ENCODE peak calls at places on chromosomes 2 and 18, in four cellular contexts. Q is K562, J is HepG2, D is GM12878. Y is an unnamed sample.

GRCh38 chr2:233053928-233054774 is 6.0 kb upstream of the INPP5D start:
- DNase-seq in Q (peak; percentile 84), J (peak; percentile 43), D (no peak), Y (peak; percentile 85)

GRCh38 chr2:217903859-217904613 is 98.8 kb downstream of the TNS1 start:
- DNase-seq in D (no peak), Q (no peak), J (peak; percentile 71), Y (no peak)

GRCh38 chr2:186103276-186103675 is 364.7 kb downstream of the FSIP2 start:
- DNase-seq in Q (no peak), D (no peak), J (no peak), Y (no peak)

GRCh38 chr18:25230658-25231326 is 121.2 kb downstream of the ZNF521 start:
- DNase-seq in J (no peak), D (no peak), Q (no peak), Y (no peak)

GRCh38 chr2:29455202-29455885 is 340.1 kb downstream of the CLIP4 start:
- DNase-seq in D (no peak), J (no peak), Q (no peak), Y (no peak)

GRCh38 chr2:74002515-74003391 is 18.0 kb downstream of the TET3 start:
- DNase-seq in Q (peak; percentile 94), D (no peak), J (peak; percentile 61), Y (peak; percentile 90)

GRCh38 chr18:63099848-63100625 is 219.5 kb downstream of the BCL2 start:
- DNase-seq in Q (no peak), J (no peak), D (peak; percentile 54), Y (no peak)

GRCh38 chr18:45666006-45666405 is 50.7 kb downstream of the SLC14A2 start:
- DNase-seq in Q (no peak), J (no peak), D (no peak), Y (no peak)

GRCh38 chr2:239502430-239503221 is 101.8 kb upstream of the HDAC4 start:
- DNase-seq in Q (no peak), D (no peak), J (no peak), Y (no peak)

GRCh38 chr2:121360566-121361300 is 75.7 kb upstream of the TFCP2L1 start:
- DNase-seq in Q (no peak), D (no peak), J (no peak), Y (no peak)

GRCh38 chr2:98508690-98509054 is 64.0 kb downstream of the INPP4A start:
- DNase-seq in Q (peak; percentile 49), D (no peak), J (no peak), Y (no peak)

GRCh38 chr2:7829241-7829640 is 852.6 kb upstream of the ID2 start:
- DNase-seq in D (no peak), Q (no peak), J (no peak), Y (no peak)

GRCh38 chr18:21830533-21830932 is 89.9 kb downstream of the MIB1 start:
- DNase-seq in Q (no peak), J (no peak), D (no peak), Y (no peak)

GRCh38 chr2:18829331-18829902 is 240.0 kb upstream of the NT5C1B start:
- DNase-seq in J (peak; percentile 24), D (no peak), Q (no peak), Y (no peak)

GRCh38 chr18:56696966-56697365 is 45.8 kb downstream of the WDR7 start:
- DNase-seq in J (no peak), D (no peak), Q (no peak), Y (no peak)

GRCh38 chr2:176285321-176285720 is 16.1 kb downstream of the MTX2 start:
- DNase-seq in Q (no peak), J (no peak), D (no peak), Y (peak; percentile 22)

GRCh38 chr2:74530239-74531161 is 767 bp downstream of the HTRA2 start:
- DNase-seq in D (peak; percentile 74), Q (peak; percentile 85), J (no peak), Y (peak; percentile 50)

GRCh38 chr2:239787651-239788050 is 237.5 kb downstream of the NDUFA10 start:
- DNase-seq in J (no peak), Q (no peak), D (no peak), Y (no peak)

GRCh38 chr2:20484034-20484617 is 37.3 kb downstream of the RHOB start:
- DNase-seq in J (no peak), Q (no peak), D (no peak), Y (no peak)

GRCh38 chr2:170873035-170873692 is 55.9 kb upstream of the GORASP2 start:
- DNase-seq in D (peak; percentile 24), Q (peak; percentile 90), J (peak; percentile 70), Y (peak; percentile 85)

GRCh38 chr2:160075171-160075570 is 12.8 kb upstream of the PLA2R1 start:
- DNase-seq in Q (no peak), D (no peak), J (no peak), Y (no peak)

GRCh38 chr2:159703491-159703890 is 8.8 kb upstream of the MARCHF7 start:
- DNase-seq in Q (no peak), D (no peak), J (no peak), Y (no peak)

GRCh38 chr2:74778381-74779371 is 55.3 kb upstream of the HK2 start:
- DNase-seq in J (peak; percentile 74), Q (no peak), D (no peak), Y (no peak)

GRCh38 chr2:30665761-30666306 is 141.4 kb downstream of the CAPN13 start:
- DNase-seq in J (no peak), Q (no peak), D (no peak), Y (no peak)

GRCh38 chr2:134137182-134137595 is 116.7 kb upstream of the MGAT5 start:
- DNase-seq in J (no peak), D (no peak), Q (no peak), Y (no peak)

GRCh38 chr2:42809876-42810125 is 17.4 kb upstream of the HAAO start:
- DNase-seq in D (no peak), Q (peak; percentile 91), J (peak; percentile 79), Y (peak; percentile 77)

GRCh38 chr2:144449028-144449406 is 70.9 kb downstream of the ZEB2 start:
- DNase-seq in D (no peak), Q (no peak), J (no peak), Y (peak; percentile 48)

GRCh38 chr18:62944454-62944853 is 229.1 kb downstream of the PHLPP1 start:
- DNase-seq in Q (no peak), J (no peak), D (no peak), Y (no peak)

GRCh38 chr2:240426797-240427721 is 8.4 kb upstream of the GPC1 start:
- DNase-seq in J (no peak), D (no peak), Q (peak; percentile 32), Y (no peak)

GRCh38 chr2:73069855-73070650 is 1.5 kb downstream of the SFXN5 start:
- DNase-seq in Q (peak; percentile 42), J (peak; percentile 30), D (no peak), Y (no peak)

GRCh38 chr2:1898461-1899395 is 154.4 kb upstream of the PXDN start:
- DNase-seq in Q (no peak), J (no peak), D (no peak), Y (no peak)
- TF ChIP-seq FOXK2 in Q (no peak), J (no peak), D (no peak), Y (no peak)

DNA sequence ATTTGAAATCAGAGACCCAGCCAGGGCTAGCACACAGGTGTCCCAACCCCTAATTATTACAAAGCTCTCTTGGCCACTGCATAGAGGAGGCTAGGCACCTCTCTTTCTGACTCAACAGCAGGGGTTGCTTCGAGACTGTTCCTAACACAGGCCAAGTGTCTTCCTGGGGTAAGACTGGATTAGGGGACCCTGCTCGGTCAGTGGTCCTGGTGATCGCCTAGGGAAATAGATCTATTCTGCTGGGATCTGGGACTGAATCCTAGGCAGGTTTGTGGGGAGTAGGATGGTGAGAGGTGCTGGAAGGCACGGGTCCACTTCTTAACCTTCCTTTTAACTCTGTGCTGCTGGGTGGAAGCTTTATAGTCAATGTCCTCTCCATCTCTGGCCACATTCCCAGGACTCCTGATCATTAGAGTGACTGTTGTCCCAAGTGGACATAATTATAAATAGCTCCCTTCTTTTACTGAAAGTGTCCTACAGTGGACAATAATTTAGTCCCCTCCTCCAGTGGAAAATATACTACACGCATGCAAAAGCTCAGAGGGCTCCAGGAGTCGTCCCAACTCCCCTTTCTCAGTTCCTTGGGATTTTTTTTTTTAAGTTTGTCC is 1.4 kb upstream of the TRIB2 start:
- DNase-seq in Q (no peak), J (no peak), D (no peak), Y (no peak)
- TF ChIP-seq BHLHE40 in Q (no peak), J (no peak), D (no peak), Y (no peak)

GRCh38 chr18:13233746-13234527 is 15.4 kb downstream of the LDLRAD4 start:
- DNase-seq in Q (no peak), J (no peak), D (no peak), Y (no peak)
- TF ChIP-seq FOXK2 in Q (no peak), J (no peak), D (no peak), Y (no peak)

DNA sequence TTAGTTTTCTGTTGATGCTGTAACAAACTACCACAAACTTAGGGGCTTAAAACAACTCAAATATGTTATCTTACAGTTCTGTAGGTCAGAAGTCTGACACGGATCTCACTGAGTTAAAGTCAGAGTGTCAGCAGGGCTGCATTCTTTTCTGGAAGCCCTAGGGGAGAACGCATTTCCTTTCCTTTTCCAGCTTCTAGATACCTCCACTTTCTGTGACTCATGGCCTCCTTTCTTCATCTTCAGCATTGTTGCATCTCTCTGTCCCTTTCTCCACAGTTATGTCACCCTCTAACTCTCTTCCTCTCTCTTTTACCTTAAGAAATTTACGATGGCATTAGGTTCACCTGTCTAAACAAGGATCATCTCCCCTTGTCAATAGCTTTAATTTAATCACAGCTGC is 13.3 kb upstream of the PPP4R1 start:
- DNase-seq in Q (no peak), D (no peak), J (no peak), Y (no peak)
- TF ChIP-seq BHLHE40 in Q (no peak), D (no peak), J (no peak), Y (no peak)

DNA sequence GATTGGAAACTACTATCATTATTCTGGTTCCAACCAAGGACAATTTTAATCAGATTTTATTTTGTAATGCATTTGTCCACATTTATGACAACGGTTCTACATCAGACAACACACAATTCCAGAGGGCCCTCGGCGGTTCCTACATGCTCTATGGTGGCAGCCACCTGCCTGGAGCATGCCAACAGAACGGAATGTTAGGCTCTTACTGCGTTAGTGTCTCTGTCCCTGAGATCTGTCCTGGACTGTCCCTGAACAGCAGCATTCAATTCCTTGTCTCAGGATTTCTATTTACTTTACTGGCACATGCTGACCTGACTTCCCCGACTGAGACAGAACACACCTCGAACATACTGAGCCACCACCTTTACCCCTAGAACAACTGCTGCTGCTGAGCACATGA is 117.7 kb downstream of the CCBE1 start:
- DNase-seq in J (no peak), Q (no peak), D (no peak), Y (no peak)
- TF ChIP-seq FOXK2 in J (no peak), Q (no peak), D (no peak), Y (no peak)

DNA sequence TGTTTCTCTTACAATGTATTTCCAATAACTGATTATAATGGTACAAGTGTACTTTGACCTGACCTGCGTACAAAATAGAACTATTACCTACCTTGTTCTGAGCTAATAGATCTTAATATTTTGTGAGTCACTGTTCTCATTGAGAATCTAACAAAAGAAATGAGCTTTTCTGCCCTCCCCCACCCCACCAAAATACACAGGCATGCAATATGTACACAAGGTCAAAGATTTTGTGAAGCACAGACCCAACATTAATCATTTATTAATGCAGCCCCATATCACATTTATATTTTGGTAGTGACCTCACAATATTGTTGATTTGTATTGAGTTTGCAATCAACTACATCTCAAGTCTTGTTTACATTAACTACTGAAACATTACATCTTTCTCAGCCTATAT is 86.5 kb downstream of the CDH20 start:
- DNase-seq in Q (no peak), D (no peak), J (no peak), Y (no peak)
- TF ChIP-seq BHLHE40 in Q (no peak), D (no peak), J (no peak), Y (no peak)

DNA sequence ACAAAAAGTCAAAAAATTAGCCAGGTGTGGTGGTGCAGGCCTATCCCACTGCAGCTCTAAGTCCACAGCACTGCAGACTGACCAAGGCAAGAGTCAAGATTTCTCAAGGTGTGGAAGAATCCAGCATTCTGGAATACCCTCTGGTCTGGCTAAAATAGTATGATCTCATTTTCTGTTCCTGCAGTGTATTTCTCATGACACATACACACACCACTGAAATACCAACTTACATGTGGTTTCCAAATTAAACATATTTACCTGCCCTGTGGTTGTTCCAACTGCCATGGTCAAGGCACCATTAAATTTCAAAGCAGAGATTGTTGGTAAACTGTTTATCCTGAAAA is 30.9 kb downstream of the NOL10 start:
- DNase-seq in Q (no peak), J (no peak), D (no peak), Y (no peak)
- TF ChIP-seq FOXK2 in Q (no peak), J (no peak), D (no peak), Y (no peak)

Y was measured in HEK293T.